ENCODE peak calls at places on chromosomes 3 and 15, in four cellular contexts. L is fibroblast of lung, G is IMR-90, C is PC-3. U is an unnamed sample.

GRCh38 chr3:122576174-122576940 is 1.1 kb upstream of the PARP15 start:
- DNase-seq in L (no peak), G (no peak), C (no peak), U (no peak)

GRCh38 chr15:65818927-65819562 is 27.0 kb upstream of the DENND4A start:
- DNase-seq in L (no peak), G (peak), C (no peak), U (no peak)

GRCh38 chr3:51620543-51620942 is 50.5 kb upstream of the TEX264 start:
- DNase-seq in L (peak), G (peak), C (no peak), U (peak)

GRCh38 chr15:42932833-42933515 is 12.4 kb upstream of the TTBK2 start:
- DNase-seq in L (no peak), G (no peak), C (no peak), U (peak)

GRCh38 chr3:42872718-42873117 is 3.0 kb downstream of the CYP8B1 start:
- DNase-seq in L (no peak), G (no peak), C (no peak), U (no peak)

GRCh38 chr3:16258892-16259291 is 5.9 kb downstream of the DPH3 start:
- DNase-seq in L (no peak), G (no peak), C (no peak), U (no peak)

GRCh38 chr15:65068436-65068835 is 645 bp upstream of the RASL12 start:
- DNase-seq in L (no peak), G (no peak), C (no peak), U (no peak)

GRCh38 chr3:140850210-140850955 is 91.3 kb upstream of the SLC25A36 start:
- DNase-seq in L (peak), G (no peak), C (peak), U (peak)

GRCh38 chr3:72665701-72666443 is 182.4 kb downstream of the SHQ1 start:
- DNase-seq in L (no peak), G (no peak), C (peak), U (peak)

GRCh38 chr3:28846948-28847527 is 433.8 kb upstream of the RBMS3 start:
- DNase-seq in L (no peak), G (no peak), C (no peak), U (no peak)

GRCh38 chr15:76711351-76711827 is 193.8 kb downstream of the SCAPER start:
- DNase-seq in L (no peak), G (no peak), C (no peak), U (no peak)

GRCh38 chr3:42613462-42613861 is 13.0 kb downstream of the NKTR start:
- DNase-seq in L (no peak), G (no peak), C (peak), U (no peak)

GRCh38 chr3:45687828-45688193 is 1.4 kb upstream of the SACM1L start:
- DNase-seq in L (no peak), G (no peak), C (peak), U (no peak)

GRCh38 chr3:3196148-3196861 is 16.8 kb upstream of the CRBN start:
- DNase-seq in L (peak), G (no peak), C (peak), U (no peak)

GRCh38 chr15:100349696-100350433 is 8.1 kb upstream of the ADAMTS17 start:
- DNase-seq in L (peak), G (peak), C (peak), U (peak)

GRCh38 chr3:183473969-183474368 is 45.5 kb upstream of the MCF2L2 start:
- DNase-seq in L (no peak), G (no peak), C (no peak), U (no peak)

GRCh38 chr3:171140246-171140645 is 113.7 kb upstream of the SLC2A2 start:
- DNase-seq in L (no peak), G (no peak), C (no peak), U (no peak)

GRCh38 chr3:12994607-12995388 is 78.4 kb downstream of the IQSEC1 start:
- DNase-seq in L (peak), G (peak), C (peak), U (peak)

GRCh38 chr3:96813820-96814580 is 394 bp upstream of the EPHA6 start:
- DNase-seq in L (peak), G (peak), C (peak), U (peak)

GRCh38 chr3:143763568-143764162 is 84.6 kb downstream of the SLC9A9 start:
- DNase-seq in L (peak), G (peak), C (peak), U (no peak)

GRCh38 chr15:48205981-48206380 is at the start of gene SLC12A1:
- DNase-seq in L (no peak), G (no peak), C (no peak), U (no peak)

GRCh38 chr3:100957407-100958100 is 35.7 kb downstream of the ABI3BP start:
- DNase-seq in L (peak), G (peak), C (no peak), U (no peak)

GRCh38 chr3:45043715-45044299 is 17.7 kb downstream of the CLEC3B start:
- DNase-seq in L (peak), G (peak), C (peak), U (peak)

GRCh38 chr15:90883526-90883931 is 775 bp upstream of the FES start:
- DNase-seq in L (no peak), G (no peak), C (no peak), U (no peak)

GRCh38 chr15:33074942-33075341 is 119.6 kb downstream of the FMN1 start:
- DNase-seq in L (no peak), G (no peak), C (peak), U (peak)

GRCh38 chr3:194139977-194140351 is 4.0 kb downstream of the HES1 start:
- DNase-seq in L (no peak), G (peak), C (peak), U (no peak)

GRCh38 chr3:38353151-38353550 is 6.6 kb downstream of the XYLB start:
- DNase-seq in L (peak), G (peak), C (peak), U (no peak)

GRCh38 chr3:31004025-31004678 is 109.7 kb upstream of the GADL1 start:
- DNase-seq in L (peak), G (peak), C (peak), U (peak)

GRCh38 chr15:31977812-31978662 is 52.3 kb upstream of the CHRNA7 start:
- DNase-seq in L (peak), G (peak), C (peak), U (no peak)

GRCh38 chr3:78978037-78978436 is 789.8 kb downstream of the ROBO1 start:
- DNase-seq in L (no peak), G (peak), C (peak), U (peak)

GRCh38 chr3:120028271-120029047 is 65.8 kb downstream of the GSK3B start:
- DNase-seq in L (no peak), G (no peak), C (no peak), U (no peak)

GRCh38 chr3:155270485-155271342 is 22.8 kb downstream of the STRIT1 start:
- DNase-seq in L (peak), G (no peak), C (peak), U (peak)

GRCh38 chr3:196097373-196098154 is 15.7 kb upstream of the TFRC start:
- DNase-seq in L (no peak), G (no peak), C (no peak), U (peak)

GRCh38 chr15:82294061-82294690 is 31.6 kb downstream of the SAXO2 start:
- DNase-seq in L (no peak), G (no peak), C (no peak), U (no peak)

GRCh38 chr3:98645039-98645438 is 51.6 kb upstream of the CPOX start:
- DNase-seq in L (no peak), G (no peak), C (no peak), U (peak)

GRCh38 chr15:57727031-57727430 is 20.5 kb downstream of the POLR2M start:
- DNase-seq in L (peak), G (peak), C (no peak), U (peak)

GRCh38 chr15:63971427-63971805 is 74.9 kb downstream of the DAPK2 start:
- DNase-seq in L (no peak), G (no peak), C (no peak), U (no peak)

GRCh38 chr15:67133738-67134576 is 68.6 kb downstream of the SMAD3 start:
- DNase-seq in L (peak), G (peak), C (no peak), U (peak)

GRCh38 chr15:67137319-67137718 is 71.9 kb downstream of the SMAD3 start:
- DNase-seq in L (no peak), G (no peak), C (no peak), U (no peak)

GRCh38 chr15:67134577-67135492 is 69.4 kb downstream of the SMAD3 start:
- DNase-seq in L (no peak), G (no peak), C (no peak), U (no peak)

GRCh38 chr15:67136802-67137201 is 71.4 kb downstream of the SMAD3 start:
- DNase-seq in L (no peak), G (no peak), C (no peak), U (no peak)

GRCh38 chr15:67135494-67135893 is 70.1 kb downstream of the SMAD3 start:
- DNase-seq in L (peak), G (peak), C (no peak), U (no peak)
- TF ChIP-seq CTCF in L (peak), G (peak), C (no peak), U (no peak)

GRCh38 chr3:177332955-177333354 is 135.7 kb upstream of the TBL1XR1 start:
- DNase-seq in L (no peak), G (no peak), C (no peak), U (no peak)
- H2AFZ ChIP-seq in L (no peak), G (no peak), C (no peak), U (no peak)

DNA sequence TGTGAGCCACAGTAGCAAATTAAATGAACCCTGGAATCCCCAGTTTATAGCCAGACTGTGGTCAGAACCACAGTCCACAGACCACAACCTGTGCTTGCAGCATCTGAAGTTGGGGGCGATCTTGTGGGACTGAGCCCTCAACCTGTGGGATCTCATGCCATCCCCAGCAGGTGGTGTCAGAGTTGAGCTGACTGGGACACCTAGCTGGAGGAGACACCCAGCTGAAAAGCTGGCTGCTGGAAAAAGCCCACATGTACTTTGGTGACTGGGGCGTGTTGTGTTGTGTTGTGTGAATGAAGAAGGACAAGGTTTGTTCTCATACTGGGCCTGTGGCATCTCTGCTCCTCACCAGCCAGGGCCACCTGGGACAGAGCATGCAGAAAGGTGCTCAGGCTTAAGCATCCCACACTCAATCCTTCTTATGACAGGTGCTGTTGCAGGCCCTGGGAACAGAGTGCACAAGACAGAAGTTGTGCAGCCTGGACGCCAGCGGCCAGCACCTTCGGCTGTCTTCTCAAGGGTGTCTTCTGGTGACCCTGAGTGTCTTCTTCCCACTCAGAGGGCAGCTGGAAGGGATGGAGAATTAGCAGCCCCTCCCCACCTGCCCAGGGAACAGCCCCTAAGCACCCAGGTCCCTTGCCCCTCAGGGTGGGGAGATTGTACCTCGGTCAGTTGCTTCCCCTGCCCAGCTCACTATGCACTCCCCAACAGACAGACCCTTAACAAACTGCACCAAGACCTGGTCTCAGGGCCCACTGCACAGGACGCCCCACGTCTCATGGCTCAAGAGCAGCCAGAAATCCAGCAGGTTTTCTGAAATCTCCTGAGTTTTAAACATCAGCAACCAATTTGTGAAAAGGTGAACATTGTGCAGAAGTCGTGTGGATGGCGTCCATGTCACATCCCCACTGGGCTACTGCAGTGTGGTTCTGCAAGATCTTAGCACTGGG is 2.2 kb upstream of the UROC1 start:
- DNase-seq in L (no peak), G (no peak), C (no peak), U (no peak)
- TF ChIP-seq CTCF in L (no peak), G (no peak), C (no peak), U (no peak)

DNA sequence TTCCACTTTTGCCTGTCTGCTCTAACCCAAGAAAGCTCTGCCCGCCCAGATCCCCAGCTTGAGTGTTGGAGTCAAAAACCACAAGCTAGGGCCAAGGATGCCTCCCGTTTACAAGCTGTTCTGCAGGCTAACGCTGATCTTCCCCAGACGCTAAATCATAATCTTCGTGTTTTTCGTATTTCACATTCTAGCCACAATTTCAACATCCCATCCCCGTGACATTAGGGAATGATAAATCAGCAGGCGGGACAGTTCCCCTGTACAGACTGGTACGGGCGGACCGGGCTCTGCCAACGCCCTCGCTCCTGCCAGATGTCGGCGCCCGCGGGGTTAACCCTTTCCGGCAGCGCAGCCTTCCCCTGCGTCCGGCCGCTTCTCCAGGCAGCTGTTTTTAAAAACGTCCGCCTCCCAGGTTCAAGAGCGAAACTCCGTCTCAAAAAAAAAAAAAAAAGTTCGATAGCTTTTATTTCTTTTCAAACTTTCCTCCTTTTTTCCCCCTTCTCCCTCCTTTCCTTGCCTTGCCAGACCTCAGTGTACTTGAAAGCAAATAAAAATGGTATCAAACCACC is 81.0 kb upstream of the BNC1 start:
- DNase-seq in L (peak), G (peak), C (peak), U (peak)
- H2AFZ ChIP-seq in L (peak), G (peak), C (peak), U (peak)

GRCh38 chr3:189786479-189787064 is 155.4 kb downstream of the TP63 start:
- DNase-seq in L (no peak), G (no peak), C (peak), U (no peak)
- TF ChIP-seq CTCF in L (no peak), G (no peak), C (peak), U (peak)

DNA sequence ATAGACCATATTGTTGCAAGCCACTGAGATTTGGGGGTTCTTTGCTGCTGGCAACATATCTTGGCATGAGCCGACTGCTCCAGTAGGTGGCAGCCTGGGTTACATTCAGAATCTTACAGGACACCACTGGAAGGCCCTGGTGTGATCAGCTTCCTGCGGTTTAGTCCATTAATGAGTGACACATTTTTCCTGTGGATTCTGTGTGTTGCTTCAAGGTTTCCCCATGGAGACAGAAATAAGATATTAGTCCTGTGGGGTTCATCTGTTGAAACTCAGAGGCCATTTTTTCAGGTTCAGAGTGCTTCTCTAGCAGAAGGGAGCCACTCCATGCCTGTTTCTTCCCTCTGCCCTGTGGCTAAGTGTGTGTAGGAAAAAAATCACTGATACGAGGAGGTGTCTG is 116.2 kb downstream of the MFSD1 start:
- DNase-seq in L (peak), G (peak), C (peak), U (peak)
- H2AFZ ChIP-seq in L (no peak), G (no peak), C (no peak), U (no peak)

GRCh38 chr3:23809840-23810341 is 4.1 kb downstream of the UBE2E1 start:
- DNase-seq in L (no peak), G (no peak), C (peak), U (no peak)
- TF ChIP-seq CTCF in L (no peak), G (no peak), C (no peak), U (no peak)

GRCh38 chr15:95883064-95883463 is 447.4 kb upstream of the NR2F2 start:
- DNase-seq in L (no peak), G (no peak), C (no peak), U (no peak)
- H2AFZ ChIP-seq in L (no peak), G (no peak), C (no peak), U (no peak)

U was measured in mammary epithelial cell.